ENCODE peak calls at places on chromosome 10, in four cellular contexts. One of them, this sample, is unnamed. For H3K4me1, the result is how much of the 10 kb centered on the place peaks cover.

GRCh38 chr10:95694665-95695064 is 938 bp upstream of the TCTN3 start:
- DNase-seq in HepG2: no peak
- DNase-seq in H1: no peak
- DNase-seq in GM12878: no peak
- DNase-seq in this sample: no peak

GRCh38 chr10:101856626-101857025 is 13.0 kb upstream of the KCNIP2 start:
- DNase-seq in GM12878: no peak
- DNase-seq in H1: no peak
- DNase-seq in HepG2: no peak
- DNase-seq in this sample: no peak

GRCh38 chr10:26555719-26556368 is 117.7 kb downstream of the APBB1IP start:
- DNase-seq in HepG2: peak
- DNase-seq in GM12878: no peak
- DNase-seq in H1: no peak
- DNase-seq in this sample: no peak

GRCh38 chr10:60394444-60394843 is 4.8 kb upstream of the ANK3 start:
- DNase-seq in GM12878: no peak
- DNase-seq in H1: no peak
- DNase-seq in HepG2: no peak
- DNase-seq in this sample: no peak

GRCh38 chr10:129853236-129853946 is 110.7 kb downstream of the EBF3 start:
- DNase-seq in H1: no peak
- DNase-seq in HepG2: peak
- DNase-seq in GM12878: no peak
- DNase-seq in this sample: no peak

GRCh38 chr10:78401882-78402367 is 368.3 kb downstream of the RPS24 start:
- DNase-seq in GM12878: no peak
- DNase-seq in HepG2: no peak
- DNase-seq in H1: no peak
- DNase-seq in this sample: peak

GRCh38 chr10:102775973-102776669 is 32.4 kb downstream of the WBP1L start:
- DNase-seq in H1: no peak
- DNase-seq in GM12878: no peak
- DNase-seq in HepG2: peak
- DNase-seq in this sample: peak

GRCh38 chr10:17075510-17075909 is 54.1 kb downstream of the CUBN start:
- DNase-seq in H1: no peak
- DNase-seq in GM12878: no peak
- DNase-seq in HepG2: peak
- DNase-seq in this sample: no peak

GRCh38 chr10:88062385-88062784 is 199.0 kb downstream of the PTEN start:
- DNase-seq in GM12878: no peak
- DNase-seq in H1: no peak
- DNase-seq in HepG2: no peak
- DNase-seq in this sample: no peak

GRCh38 chr10:85601526-85601925 is 765.1 kb downstream of the GRID1 start:
- DNase-seq in GM12878: no peak
- DNase-seq in HepG2: no peak
- DNase-seq in H1: no peak
- DNase-seq in this sample: no peak

GRCh38 chr10:116524736-116525135 is 21.0 kb upstream of the PNLIP start:
- DNase-seq in H1: no peak
- DNase-seq in GM12878: no peak
- DNase-seq in HepG2: no peak
- DNase-seq in this sample: no peak

GRCh38 chr10:89518876-89519842 is 16.2 kb downstream of the SLC16A12 start:
- DNase-seq in GM12878: no peak
- DNase-seq in H1: no peak
- DNase-seq in HepG2: no peak
- DNase-seq in this sample: no peak

DNA sequence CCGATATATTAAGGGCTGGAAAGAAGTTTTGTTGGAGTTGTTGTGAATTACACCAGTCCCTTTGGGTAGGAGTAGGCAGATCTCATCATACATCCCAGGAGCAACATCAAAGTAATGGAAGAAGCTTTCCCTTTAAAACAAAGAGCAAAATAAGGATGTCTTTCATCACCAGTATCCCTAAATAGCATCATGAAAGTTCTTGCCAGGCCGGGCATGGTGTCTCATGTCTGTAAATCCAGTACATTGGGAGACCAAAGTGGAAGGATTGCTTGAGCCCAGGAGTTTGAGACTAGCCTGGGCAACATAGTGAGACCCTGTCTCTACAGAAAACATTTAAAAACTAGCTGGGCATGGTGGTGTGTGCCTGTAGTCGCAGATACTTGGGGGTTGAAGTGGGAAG is 38.7 kb downstream of the LRRC20 start:
- DNase-seq in GM12878: no peak
- DNase-seq in HepG2: no peak
- DNase-seq in H1: no peak
- DNase-seq in this sample: no peak
- H3K4me1 ChIP-seq in GM12878: under half
- H3K4me1 ChIP-seq in HepG2: under half
- H3K4me1 ChIP-seq in H1: under half
- H3K4me1 ChIP-seq in this sample: under half

DNA sequence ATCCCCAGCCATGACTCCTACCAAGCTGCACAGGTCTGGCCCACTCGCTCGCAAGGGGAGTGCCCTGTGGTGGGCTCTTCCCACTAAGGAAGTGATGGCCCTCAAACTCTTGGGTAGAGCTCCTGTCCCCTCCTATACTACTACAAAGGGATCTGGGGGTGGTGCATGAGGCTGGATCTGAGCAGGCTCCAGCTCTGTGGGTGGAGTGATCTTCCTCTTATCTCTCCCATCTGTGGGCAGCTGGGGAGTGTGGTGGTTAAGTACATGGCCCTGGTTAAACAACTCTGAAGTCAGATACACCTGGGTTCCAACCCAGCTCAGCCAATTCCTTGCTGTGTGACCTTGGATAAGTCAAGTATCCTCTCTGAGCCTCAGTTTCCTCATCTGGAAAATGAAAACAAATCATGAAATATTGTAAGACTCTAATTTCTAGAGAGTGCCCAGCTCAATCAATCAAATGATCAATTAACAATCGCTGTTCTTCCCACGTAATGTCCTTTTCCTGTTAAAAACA is 17.4 kb downstream of the DDIT4 start:
- DNase-seq in GM12878: no peak
- DNase-seq in H1: no peak
- DNase-seq in HepG2: no peak
- DNase-seq in this sample: no peak
- TF ChIP-seq SUZ12 in GM12878: no peak
- TF ChIP-seq SUZ12 in H1: no peak
- TF ChIP-seq SUZ12 in HepG2: no peak
- TF ChIP-seq SUZ12 in this sample: no peak

GRCh38 chr10:61842755-61843497 is 58.6 kb upstream of the ARID5B start:
- DNase-seq in H1: no peak
- DNase-seq in HepG2: no peak
- DNase-seq in GM12878: no peak
- DNase-seq in this sample: no peak
- H3K9ac ChIP-seq in H1: no peak
- H3K9ac ChIP-seq in HepG2: no peak
- H3K9ac ChIP-seq in GM12878: no peak
- H3K9ac ChIP-seq in this sample: no peak

DNA sequence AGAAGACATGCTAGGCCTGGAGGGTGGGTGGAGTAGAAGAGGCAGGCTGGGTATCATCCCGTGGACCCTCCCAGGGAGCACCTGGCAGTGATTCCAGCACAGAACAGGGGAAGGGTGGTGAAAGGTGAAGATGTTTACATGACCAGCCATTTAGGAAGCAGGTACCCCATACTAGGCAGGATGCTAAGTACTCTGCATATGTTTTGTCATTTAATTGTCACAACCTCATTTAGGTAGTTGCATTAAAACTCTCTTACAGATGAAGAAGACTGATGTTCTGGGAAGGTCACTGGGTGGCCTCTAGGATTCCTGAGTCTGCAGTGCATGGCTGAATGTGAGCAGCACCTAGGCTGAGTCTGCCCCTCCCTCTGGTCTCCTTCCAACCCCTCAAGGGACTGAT is 15.2 kb downstream of the ITPRIP start:
- DNase-seq in GM12878: no peak
- DNase-seq in H1: no peak
- DNase-seq in HepG2: no peak
- DNase-seq in this sample: no peak
- H3K4me1 ChIP-seq in GM12878: under half
- H3K4me1 ChIP-seq in H1: under half
- H3K4me1 ChIP-seq in HepG2: under half
- H3K4me1 ChIP-seq in this sample: under half

DNA sequence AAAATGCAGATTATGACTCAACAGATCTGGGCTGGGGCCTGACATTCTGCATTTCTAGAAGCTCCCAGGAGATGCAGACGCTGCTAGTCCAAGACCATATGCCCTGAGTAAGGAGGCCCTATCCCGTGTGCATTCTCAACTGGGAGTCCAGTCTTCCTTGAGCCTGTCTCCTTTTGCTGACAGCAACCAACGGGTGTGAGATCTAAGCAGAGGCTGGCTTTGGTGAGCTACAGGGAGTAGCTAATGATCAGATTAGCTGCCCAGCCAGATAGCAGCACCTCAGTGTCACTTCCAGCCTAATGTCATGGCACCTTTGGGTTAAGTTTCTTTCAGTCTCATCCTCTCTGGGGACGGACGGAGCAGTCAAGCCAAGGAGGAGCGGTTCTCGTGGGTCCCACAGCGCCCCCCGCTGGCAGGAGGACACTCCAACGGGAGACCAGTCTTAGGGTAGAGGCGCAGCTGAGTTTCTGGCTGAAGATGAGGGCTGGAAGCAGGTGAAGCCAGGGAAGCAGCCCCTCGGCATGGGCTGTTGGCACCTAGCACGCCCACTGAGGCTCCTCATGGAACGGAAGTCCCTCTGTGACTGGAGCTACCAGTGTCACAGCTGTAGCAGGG is 154.0 kb downstream of the CCDC3 start:
- DNase-seq in HepG2: no peak
- DNase-seq in GM12878: no peak
- DNase-seq in H1: peak
- DNase-seq in this sample: peak
- TF ChIP-seq SUZ12 in HepG2: no peak
- TF ChIP-seq SUZ12 in GM12878: no peak
- TF ChIP-seq SUZ12 in H1: no peak
- TF ChIP-seq SUZ12 in this sample: no peak

This sample was measured in NT2/D1.